ENCODE peak calls at places on chromosomes 5 and 9, in four cellular contexts. One of them, this sample, is unnamed.

GRCh38 chr5:54678737-54679136 is 161.2 kb downstream of the SNX18 start:
- DNase-seq in CD8-positive, alpha-beta T cell: no peak
- DNase-seq in left ventricle myocardium inferior: no peak
- DNase-seq in brain microvascular endothelial cell: no peak
- DNase-seq in this sample: no peak

GRCh38 chr9:23394189-23394588 is 431.9 kb downstream of the ELAVL2 start:
- DNase-seq in CD8-positive, alpha-beta T cell: no peak
- DNase-seq in left ventricle myocardium inferior: no peak
- DNase-seq in brain microvascular endothelial cell: no peak
- DNase-seq in this sample: no peak

GRCh38 chr5:72040513-72040912 is 66.8 kb upstream of the MAP1B start:
- DNase-seq in CD8-positive, alpha-beta T cell: no peak
- DNase-seq in left ventricle myocardium inferior: no peak
- DNase-seq in brain microvascular endothelial cell: no peak
- DNase-seq in this sample: no peak

GRCh38 chr5:172542651-172543131 is 88.4 kb upstream of the SH3PXD2B start:
- DNase-seq in CD8-positive, alpha-beta T cell: no peak
- DNase-seq in left ventricle myocardium inferior: no peak
- DNase-seq in brain microvascular endothelial cell: no peak
- DNase-seq in this sample: no peak

GRCh38 chr9:112648624-112649023 is 69.3 kb downstream of the INIP start:
- DNase-seq in CD8-positive, alpha-beta T cell: no peak
- DNase-seq in left ventricle myocardium inferior: no peak
- DNase-seq in brain microvascular endothelial cell: no peak
- DNase-seq in this sample: no peak

GRCh38 chr5:172616136-172616535 is 24.9 kb upstream of the NEURL1B start:
- DNase-seq in CD8-positive, alpha-beta T cell: no peak
- DNase-seq in left ventricle myocardium inferior: no peak
- DNase-seq in brain microvascular endothelial cell: no peak
- DNase-seq in this sample: no peak

GRCh38 chr9:123069010-123069481 is 35.6 kb downstream of the GPR21 start:
- DNase-seq in CD8-positive, alpha-beta T cell: no peak
- DNase-seq in left ventricle myocardium inferior: no peak
- DNase-seq in brain microvascular endothelial cell: peak; percentile 78
- DNase-seq in this sample: no peak

GRCh38 chr9:113492343-113493079 is 29.0 kb downstream of the RGS3 start:
- DNase-seq in CD8-positive, alpha-beta T cell: no peak
- DNase-seq in left ventricle myocardium inferior: peak; percentile 48
- DNase-seq in brain microvascular endothelial cell: no peak
- DNase-seq in this sample: no peak

GRCh38 chr5:40494631-40495030 is 185.1 kb upstream of the PTGER4 start:
- DNase-seq in CD8-positive, alpha-beta T cell: no peak
- DNase-seq in left ventricle myocardium inferior: no peak
- DNase-seq in brain microvascular endothelial cell: no peak
- DNase-seq in this sample: no peak

GRCh38 chr9:130741831-130742449 is 48.4 kb downstream of the EXOSC2 start:
- DNase-seq in CD8-positive, alpha-beta T cell: no peak
- DNase-seq in left ventricle myocardium inferior: no peak
- DNase-seq in brain microvascular endothelial cell: peak; percentile 42
- DNase-seq in this sample: no peak

GRCh38 chr9:4666042-4666699 is at the start of gene SPATA6L:
- DNase-seq in CD8-positive, alpha-beta T cell: peak; percentile 29
- DNase-seq in left ventricle myocardium inferior: peak; percentile 71
- DNase-seq in brain microvascular endothelial cell: no peak
- DNase-seq in this sample: peak; percentile 68

GRCh38 chr5:3277590-3278196 is 317.9 kb upstream of the IRX1 start:
- DNase-seq in CD8-positive, alpha-beta T cell: no peak
- DNase-seq in left ventricle myocardium inferior: no peak
- DNase-seq in brain microvascular endothelial cell: no peak
- DNase-seq in this sample: no peak

GRCh38 chr9:18706648-18707047 is 232.7 kb downstream of the ADAMTSL1 start:
- DNase-seq in CD8-positive, alpha-beta T cell: no peak
- DNase-seq in left ventricle myocardium inferior: no peak
- DNase-seq in brain microvascular endothelial cell: no peak
- DNase-seq in this sample: no peak

GRCh38 chr9:125988479-125989050 is 241.4 kb downstream of the PBX3 start:
- DNase-seq in CD8-positive, alpha-beta T cell: no peak
- DNase-seq in left ventricle myocardium inferior: no peak
- DNase-seq in brain microvascular endothelial cell: no peak
- DNase-seq in this sample: no peak

GRCh38 chr9:134442486-134443168 is 116.4 kb downstream of the RXRA start:
- DNase-seq in CD8-positive, alpha-beta T cell: no peak
- DNase-seq in left ventricle myocardium inferior: no peak
- DNase-seq in brain microvascular endothelial cell: no peak
- DNase-seq in this sample: no peak

GRCh38 chr9:112093875-112094227 is 81.2 kb downstream of the SUSD1 start:
- DNase-seq in CD8-positive, alpha-beta T cell: no peak
- DNase-seq in left ventricle myocardium inferior: no peak
- DNase-seq in brain microvascular endothelial cell: no peak
- DNase-seq in this sample: no peak

GRCh38 chr5:91219803-91220371 is 163.2 kb downstream of the ARRDC3 start:
- DNase-seq in CD8-positive, alpha-beta T cell: peak; percentile 5
- DNase-seq in left ventricle myocardium inferior: no peak
- DNase-seq in brain microvascular endothelial cell: peak; percentile 55
- DNase-seq in this sample: no peak

GRCh38 chr5:169013846-169014245 is 287.1 kb downstream of the SLIT3 start:
- DNase-seq in CD8-positive, alpha-beta T cell: no peak
- DNase-seq in left ventricle myocardium inferior: no peak
- DNase-seq in brain microvascular endothelial cell: no peak
- DNase-seq in this sample: no peak

GRCh38 chr9:8780386-8780785 is 980.8 kb upstream of the DMAC1 start:
- DNase-seq in CD8-positive, alpha-beta T cell: no peak
- DNase-seq in left ventricle myocardium inferior: no peak
- DNase-seq in brain microvascular endothelial cell: no peak
- DNase-seq in this sample: no peak
- H3K4me3 ChIP-seq in CD8-positive, alpha-beta T cell: no peak overlapping the region
- H3K4me3 ChIP-seq in left ventricle myocardium inferior: no peak overlapping the region
- H3K4me3 ChIP-seq in brain microvascular endothelial cell: no peak overlapping the region
- H3K4me3 ChIP-seq in this sample: no peak overlapping the region

GRCh38 chr9:137198051-137198747 is 2.3 kb downstream of the TPRN start:
- DNase-seq in CD8-positive, alpha-beta T cell: no peak
- DNase-seq in left ventricle myocardium inferior: no peak
- DNase-seq in brain microvascular endothelial cell: no peak
- DNase-seq in this sample: no peak
- TF ChIP-seq CTCF in CD8-positive, alpha-beta T cell: no peak
- TF ChIP-seq CTCF in left ventricle myocardium inferior: no peak
- TF ChIP-seq CTCF in brain microvascular endothelial cell: no peak
- TF ChIP-seq CTCF in this sample: no peak

DNA sequence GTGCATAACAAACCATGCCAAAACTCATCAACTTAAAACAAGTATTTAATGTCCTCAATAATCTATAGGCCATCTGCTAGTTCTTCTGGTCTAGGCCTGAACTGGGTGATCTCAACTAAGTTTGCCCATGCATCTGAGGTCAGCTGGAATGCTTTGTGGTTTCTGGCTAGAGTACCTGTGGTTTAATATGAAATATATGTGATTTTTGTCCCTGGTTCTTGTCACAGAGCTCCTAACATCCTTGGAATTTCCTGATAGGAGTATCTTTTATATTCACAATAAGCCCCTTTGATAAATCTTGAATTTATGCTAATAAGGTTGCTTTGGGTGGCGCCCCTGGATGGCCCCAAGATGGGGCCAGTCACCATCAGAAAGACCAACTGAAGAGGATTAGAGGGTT is 535.9 kb downstream of the DNAH5 start:
- DNase-seq in CD8-positive, alpha-beta T cell: no peak
- DNase-seq in left ventricle myocardium inferior: no peak
- DNase-seq in brain microvascular endothelial cell: no peak
- DNase-seq in this sample: no peak
- H3K27me3 ChIP-seq in CD8-positive, alpha-beta T cell: no peaks in the 10 kb centered on the region
- H3K27me3 ChIP-seq in left ventricle myocardium inferior: no peaks in the 10 kb centered on the region
- H3K27me3 ChIP-seq in brain microvascular endothelial cell: no peaks in the 10 kb centered on the region
- H3K27me3 ChIP-seq in this sample: no peaks in the 10 kb centered on the region

GRCh38 chr5:155126573-155126972 is 113.0 kb downstream of the KIF4B start:
- DNase-seq in CD8-positive, alpha-beta T cell: no peak
- DNase-seq in left ventricle myocardium inferior: no peak
- DNase-seq in brain microvascular endothelial cell: no peak
- DNase-seq in this sample: no peak
- H3K4me3 ChIP-seq in CD8-positive, alpha-beta T cell: no peak overlapping the region
- H3K4me3 ChIP-seq in left ventricle myocardium inferior: no peak overlapping the region
- H3K4me3 ChIP-seq in brain microvascular endothelial cell: no peak overlapping the region
- H3K4me3 ChIP-seq in this sample: no peak overlapping the region

DNA sequence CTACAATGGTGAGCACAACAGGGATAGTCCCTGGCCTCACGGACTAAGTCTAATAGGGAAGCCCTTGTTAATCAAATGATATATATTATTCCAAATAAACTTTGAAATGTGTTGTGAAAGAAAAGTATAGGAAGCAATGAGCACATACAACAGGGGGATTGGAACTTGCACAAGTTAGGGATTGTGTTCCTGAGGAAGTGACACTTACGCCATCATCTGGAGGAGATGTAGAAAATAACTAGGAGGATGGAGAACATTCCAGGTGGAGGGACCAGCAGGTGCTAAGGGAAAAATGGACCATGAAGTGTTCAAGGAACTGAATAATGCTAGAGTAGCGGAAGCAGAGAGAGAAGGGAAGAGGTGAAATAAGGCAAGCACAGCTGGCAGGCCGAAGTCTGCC is 18.8 kb upstream of the RPS23 start:
- DNase-seq in CD8-positive, alpha-beta T cell: no peak
- DNase-seq in left ventricle myocardium inferior: no peak
- DNase-seq in brain microvascular endothelial cell: no peak
- DNase-seq in this sample: no peak
- TF ChIP-seq CTCF in CD8-positive, alpha-beta T cell: no peak
- TF ChIP-seq CTCF in left ventricle myocardium inferior: no peak
- TF ChIP-seq CTCF in brain microvascular endothelial cell: no peak
- TF ChIP-seq CTCF in this sample: no peak

DNA sequence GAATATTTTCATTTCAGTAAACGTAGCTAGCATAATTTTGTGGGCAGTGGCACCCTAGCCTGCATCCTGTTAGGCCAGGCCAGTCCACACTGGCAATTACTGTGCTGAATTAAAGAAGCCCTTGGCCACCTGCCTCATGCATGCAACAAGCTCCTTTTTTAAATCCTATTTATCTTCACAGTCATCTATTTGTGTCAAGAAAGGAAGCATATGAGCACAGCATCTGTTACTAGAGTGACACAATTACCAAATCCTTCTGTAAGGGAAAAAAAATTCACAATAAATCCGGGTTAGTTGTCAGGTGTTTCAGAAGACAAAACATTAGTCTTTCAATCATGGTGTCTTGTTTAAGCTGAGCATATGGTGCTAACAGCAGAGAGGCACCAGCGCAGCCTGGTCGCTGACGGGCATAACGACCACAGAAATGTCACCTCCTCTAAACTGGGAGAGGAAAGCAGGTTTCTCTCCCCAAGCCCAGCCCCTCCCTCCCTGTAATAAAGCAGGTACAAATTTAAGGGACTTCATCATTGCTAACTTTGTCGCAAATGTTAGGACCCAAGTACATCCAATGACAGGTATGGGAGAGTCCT is 520.6 kb downstream of the CTNND2 start:
- DNase-seq in CD8-positive, alpha-beta T cell: no peak
- DNase-seq in left ventricle myocardium inferior: no peak
- DNase-seq in brain microvascular endothelial cell: no peak
- DNase-seq in this sample: no peak
- H3K27me3 ChIP-seq in CD8-positive, alpha-beta T cell: no peaks in the 10 kb centered on the region
- H3K27me3 ChIP-seq in left ventricle myocardium inferior: peaks cover 64% of the 10 kb centered on the region
- H3K27me3 ChIP-seq in brain microvascular endothelial cell: peaks cover 19% of the 10 kb centered on the region
- H3K27me3 ChIP-seq in this sample: no peaks in the 10 kb centered on the region

DNA sequence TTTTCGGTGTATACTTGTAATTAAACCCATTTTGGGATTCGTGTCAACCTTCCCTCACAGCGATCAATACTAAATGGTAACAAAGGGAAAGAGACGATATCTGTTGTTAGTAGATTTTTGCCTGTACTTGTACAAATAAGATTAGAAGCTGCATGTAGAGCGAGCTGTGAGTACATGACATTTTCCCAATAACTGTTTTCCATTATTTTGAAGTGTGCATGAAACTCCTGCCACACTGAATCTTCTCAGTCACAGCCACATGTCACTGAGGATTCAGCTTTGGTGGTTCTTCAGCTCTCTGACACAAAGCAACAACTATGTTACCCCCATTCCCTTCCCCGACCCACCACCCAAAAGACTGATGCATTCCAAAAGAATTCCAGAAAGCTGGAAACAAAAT is 685.6 kb downstream of the EFNA5 start:
- DNase-seq in CD8-positive, alpha-beta T cell: no peak
- DNase-seq in left ventricle myocardium inferior: no peak
- DNase-seq in brain microvascular endothelial cell: no peak
- DNase-seq in this sample: no peak
- H3K4me3 ChIP-seq in CD8-positive, alpha-beta T cell: no peak overlapping the region
- H3K4me3 ChIP-seq in left ventricle myocardium inferior: no peak overlapping the region
- H3K4me3 ChIP-seq in brain microvascular endothelial cell: no peak overlapping the region
- H3K4me3 ChIP-seq in this sample: no peak overlapping the region

GRCh38 chr5:110435207-110435606 is 291.3 kb downstream of the TMEM232 start:
- DNase-seq in CD8-positive, alpha-beta T cell: no peak
- DNase-seq in left ventricle myocardium inferior: no peak
- DNase-seq in brain microvascular endothelial cell: no peak
- DNase-seq in this sample: no peak

GRCh38 chr5:110440058-110440457 is 286.4 kb downstream of the TMEM232 start:
- DNase-seq in CD8-positive, alpha-beta T cell: no peak
- DNase-seq in left ventricle myocardium inferior: no peak
- DNase-seq in brain microvascular endothelial cell: no peak
- DNase-seq in this sample: no peak

GRCh38 chr5:110442856-110443255 is 283.6 kb downstream of the TMEM232 start:
- DNase-seq in CD8-positive, alpha-beta T cell: no peak
- DNase-seq in left ventricle myocardium inferior: no peak
- DNase-seq in brain microvascular endothelial cell: no peak
- DNase-seq in this sample: no peak

GRCh38 chr5:110439280-110439679 is 287.2 kb downstream of the TMEM232 start:
- DNase-seq in CD8-positive, alpha-beta T cell: no peak
- DNase-seq in left ventricle myocardium inferior: no peak
- DNase-seq in brain microvascular endothelial cell: no peak
- DNase-seq in this sample: no peak

DNA sequence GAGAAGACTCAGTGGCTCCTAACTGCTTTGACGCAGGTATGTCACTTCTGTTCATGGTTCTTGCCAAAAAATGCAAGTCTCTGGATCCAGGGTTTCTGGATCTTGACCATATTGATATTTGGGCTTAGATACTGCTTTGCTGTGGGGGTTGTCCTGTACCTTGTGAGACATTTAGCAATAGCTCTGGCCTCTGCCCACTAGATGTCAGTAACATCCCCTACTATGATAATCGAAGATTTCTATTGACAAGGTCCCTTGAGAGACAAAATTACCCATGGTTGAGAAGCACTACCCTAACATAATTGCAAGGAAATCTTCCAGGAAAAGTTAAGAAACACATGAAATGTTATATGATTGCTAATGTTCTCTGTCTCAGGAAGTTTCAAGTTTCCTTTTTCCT is 285.4 kb downstream of the TMEM232 start:
- DNase-seq in CD8-positive, alpha-beta T cell: no peak
- DNase-seq in left ventricle myocardium inferior: no peak
- DNase-seq in brain microvascular endothelial cell: peak; percentile 53
- DNase-seq in this sample: no peak
- TF ChIP-seq CTCF in CD8-positive, alpha-beta T cell: no peak
- TF ChIP-seq CTCF in left ventricle myocardium inferior: no peak
- TF ChIP-seq CTCF in brain microvascular endothelial cell: peak; percentile 71
- TF ChIP-seq CTCF in this sample: peak; percentile 61

DNA sequence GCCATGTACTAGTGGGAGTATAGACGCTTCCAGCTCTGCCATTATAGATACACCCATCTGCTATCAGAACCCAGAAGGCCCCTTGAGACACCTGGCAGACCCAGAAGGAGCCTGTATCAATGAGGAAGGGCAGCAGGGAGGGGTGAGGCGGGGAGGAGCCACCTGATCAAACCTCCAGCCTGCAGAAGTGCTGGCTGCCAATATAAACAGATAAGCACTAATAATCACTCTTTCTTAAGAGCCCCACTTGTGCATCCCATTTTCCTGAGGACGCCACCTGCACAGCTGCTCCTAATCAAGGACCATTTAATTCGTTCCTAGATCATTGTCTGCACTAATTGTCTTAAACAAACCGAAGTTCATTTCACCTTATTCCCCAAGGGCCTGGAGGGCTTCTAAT is 75.0 kb upstream of the NEK6 start:
- DNase-seq in CD8-positive, alpha-beta T cell: no peak
- DNase-seq in left ventricle myocardium inferior: no peak
- DNase-seq in brain microvascular endothelial cell: no peak
- DNase-seq in this sample: no peak
- H3K27me3 ChIP-seq in CD8-positive, alpha-beta T cell: no peaks in the 10 kb centered on the region
- H3K27me3 ChIP-seq in left ventricle myocardium inferior: peaks cover 91% of the 10 kb centered on the region
- H3K27me3 ChIP-seq in brain microvascular endothelial cell: peaks cover 5% of the 10 kb centered on the region
- H3K27me3 ChIP-seq in this sample: no peaks in the 10 kb centered on the region

This sample was measured in GM06990.